ENCODE peak calls at places on chromosomes 5 and 9, in seven cellular contexts. One of them, this sample, is unnamed.

GRCh38 chr5:176133289-176133870 is 104.8 kb upstream of the SIMC1 start:
- DNase-seq in cardiac muscle cell: no peak
- DNase-seq in SW480: no peak
- DNase-seq in MM.1S: no peak
- DNase-seq in H9: peak
- DNase-seq in progenitor cell of endocrine pancreas: no peak
- DNase-seq in activated CD4-positive, alpha-beta T cell treated with anti-CD3 and anti-CD28 coated beads, Interleukin-2, amount 50 U/mL, for 48 hours: peak
- DNase-seq in this sample: no peak

GRCh38 chr5:124979174-124979573 is 232.7 kb upstream of the ZNF608 start:
- DNase-seq in MM.1S: no peak
- DNase-seq in SW480: no peak
- DNase-seq in H9: peak
- DNase-seq in progenitor cell of endocrine pancreas: no peak
- DNase-seq in activated CD4-positive, alpha-beta T cell treated with anti-CD3 and anti-CD28 coated beads, Interleukin-2, amount 50 U/mL, for 48 hours: no peak
- DNase-seq in cardiac muscle cell: no peak
- DNase-seq in this sample: no peak

GRCh38 chr5:135377751-135378680 is 21.0 kb downstream of the MACROH2A1 start:
- DNase-seq in progenitor cell of endocrine pancreas: no peak
- DNase-seq in MM.1S: no peak
- DNase-seq in activated CD4-positive, alpha-beta T cell treated with anti-CD3 and anti-CD28 coated beads, Interleukin-2, amount 50 U/mL, for 48 hours: no peak
- DNase-seq in cardiac muscle cell: no peak
- DNase-seq in H9: no peak
- DNase-seq in SW480: no peak
- DNase-seq in this sample: no peak

GRCh38 chr5:141760193-141760592 is 78.2 kb upstream of the ARAP3 start:
- DNase-seq in H9: no peak
- DNase-seq in progenitor cell of endocrine pancreas: no peak
- DNase-seq in cardiac muscle cell: no peak
- DNase-seq in SW480: no peak
- DNase-seq in activated CD4-positive, alpha-beta T cell treated with anti-CD3 and anti-CD28 coated beads, Interleukin-2, amount 50 U/mL, for 48 hours: no peak
- DNase-seq in MM.1S: no peak
- DNase-seq in this sample: no peak

GRCh38 chr9:127714020-127714835 is 1.2 kb downstream of the PTRH1 start:
- DNase-seq in progenitor cell of endocrine pancreas: no peak
- DNase-seq in activated CD4-positive, alpha-beta T cell treated with anti-CD3 and anti-CD28 coated beads, Interleukin-2, amount 50 U/mL, for 48 hours: no peak
- DNase-seq in cardiac muscle cell: no peak
- DNase-seq in SW480: no peak
- DNase-seq in H9: no peak
- DNase-seq in MM.1S: no peak
- DNase-seq in this sample: no peak

GRCh38 chr9:36328798-36329411 is 70.7 kb upstream of the GNE start:
- DNase-seq in H9: no peak
- DNase-seq in SW480: peak
- DNase-seq in MM.1S: peak
- DNase-seq in cardiac muscle cell: peak
- DNase-seq in activated CD4-positive, alpha-beta T cell treated with anti-CD3 and anti-CD28 coated beads, Interleukin-2, amount 50 U/mL, for 48 hours: peak
- DNase-seq in progenitor cell of endocrine pancreas: no peak
- DNase-seq in this sample: peak

GRCh38 chr9:33851301-33851700 is 34.3 kb downstream of the UBE2R2 start:
- DNase-seq in SW480: no peak
- DNase-seq in cardiac muscle cell: no peak
- DNase-seq in MM.1S: no peak
- DNase-seq in activated CD4-positive, alpha-beta T cell treated with anti-CD3 and anti-CD28 coated beads, Interleukin-2, amount 50 U/mL, for 48 hours: no peak
- DNase-seq in H9: no peak
- DNase-seq in progenitor cell of endocrine pancreas: no peak
- DNase-seq in this sample: no peak

GRCh38 chr5:57895766-57896165 is 413.2 kb upstream of the ACTBL2 start:
- DNase-seq in progenitor cell of endocrine pancreas: no peak
- DNase-seq in MM.1S: no peak
- DNase-seq in activated CD4-positive, alpha-beta T cell treated with anti-CD3 and anti-CD28 coated beads, Interleukin-2, amount 50 U/mL, for 48 hours: no peak
- DNase-seq in H9: no peak
- DNase-seq in cardiac muscle cell: peak
- DNase-seq in SW480: no peak
- DNase-seq in this sample: no peak